ENCODE peak calls at places on chromosomes 16 and 17, in nine cellular contexts. Z, H, N, J, U, I, M, P and R are unnamed samples.

GRCh38 chr16:17328971-17329370 is 141.8 kb downstream of the XYLT1 start:
- DNase-seq in P (no peak), M (peak), I (no peak), U (no peak), J (peak), N (no peak), H (no peak), Z (no peak), R (no peak)

GRCh38 chr17:1252203-1252608 is 18.0 kb upstream of the BHLHA9 start:
- DNase-seq in H (no peak), N (no peak), M (no peak), P (no peak), Z (no peak), U (no peak), I (no peak), J (peak), R (peak)

GRCh38 chr16:24442631-24443030 is 96.7 kb upstream of the RBBP6 start:
- DNase-seq in I (no peak), M (no peak), H (no peak), Z (no peak), P (no peak), U (no peak), N (no peak), J (no peak), R (no peak)

GRCh38 chr16:10923146-10923649 is 19.1 kb downstream of the DEXI start:
- DNase-seq in I (no peak), M (no peak), J (no peak), Z (no peak), U (no peak), H (no peak), P (no peak), N (no peak), R (no peak)

GRCh38 chr17:78414178-78415162 is 36.0 kb downstream of the PGS1 start:
- DNase-seq in I (no peak), H (peak), N (no peak), U (peak), M (no peak), Z (no peak), J (no peak), P (peak), R (no peak)

GRCh38 chr16:53504161-53504663 is 1.2 kb upstream of the AKTIP start:
- DNase-seq in J (peak), Z (peak), I (no peak), H (peak), M (peak), P (no peak), N (no peak), U (peak), R (no peak)

GRCh38 chr17:31696184-31696602 is 162.9 kb downstream of the COPRS start:
- DNase-seq in N (peak), J (peak), I (no peak), P (no peak), M (peak), Z (peak), U (peak), H (no peak), R (no peak)

GRCh38 chr16:8660841-8661301 is 13.5 kb upstream of the ABAT start:
- DNase-seq in J (peak), P (no peak), H (peak), N (peak), Z (peak), M (peak), U (peak), I (peak), R (no peak)

GRCh38 chr17:44222112-44222869 is 2.8 kb upstream of the UBTF start:
- DNase-seq in N (no peak), I (peak), H (peak), U (peak), M (peak), Z (peak), J (peak), P (peak), R (no peak)

GRCh38 chr16:72722552-72722951 is 325.4 kb downstream of the ZFHX3 start:
- DNase-seq in P (no peak), U (no peak), J (no peak), N (no peak), I (no peak), H (no peak), M (no peak), Z (no peak), R (no peak)

GRCh38 chr17:58269557-58270291 is 11.0 kb downstream of the MPO start:
- DNase-seq in M (no peak), I (no peak), N (no peak), H (no peak), Z (no peak), P (no peak), U (no peak), J (no peak), R (no peak)

GRCh38 chr16:87495578-87495977 is 2.8 kb upstream of the ZCCHC14 start:
- DNase-seq in M (no peak), H (no peak), Z (no peak), J (no peak), P (no peak), U (no peak), I (no peak), N (no peak), R (no peak)

GRCh38 chr16:14501331-14502255 is 128.5 kb downstream of the PARN start:
- DNase-seq in P (peak), J (peak), I (peak), U (peak), H (no peak), Z (peak), M (peak), N (peak), R (peak)

GRCh38 chr17:45668316-45668715 is 115.8 kb upstream of the CRHR1 start:
- DNase-seq in I (no peak), P (no peak), N (no peak), M (no peak), Z (no peak), U (no peak), J (no peak), H (no peak), R (no peak)

GRCh38 chr17:29549169-29549935 is 17.5 kb downstream of the ABHD15 start:
- DNase-seq in P (no peak), J (no peak), N (no peak), H (no peak), M (peak), I (no peak), Z (peak), U (no peak), R (no peak)

GRCh38 chr17:74259667-74260524 is 14.1 kb upstream of the DNAI2 start:
- DNase-seq in Z (no peak), U (no peak), P (no peak), J (no peak), H (no peak), M (no peak), N (no peak), I (no peak), R (no peak)

GRCh38 chr17:42744806-42745617 is at the start of gene EZH1:
- DNase-seq in N (peak), M (peak), P (peak), I (peak), Z (peak), U (peak), J (peak), H (peak), R (peak)

GRCh38 chr16:85986931-85987749 is 88.2 kb downstream of the IRF8 start:
- DNase-seq in H (peak), I (no peak), U (no peak), M (no peak), J (peak), N (no peak), Z (no peak), P (no peak), R (no peak)

GRCh38 chr16:2224183-2224486 is 744 bp downstream of the E4F1 start:
- DNase-seq in P (no peak), H (no peak), Z (peak), I (no peak), U (no peak), N (no peak), M (peak), J (no peak), R (no peak)

GRCh38 chr16:83040174-83040573 is 413.4 kb downstream of the CDH13 start:
- DNase-seq in N (peak), J (no peak), H (no peak), I (no peak), M (peak), U (no peak), Z (peak), P (no peak), R (no peak)

GRCh38 chr17:40121191-40121885 is 433 bp upstream of the MSL1 start:
- DNase-seq in M (peak), N (no peak), U (peak), Z (peak), I (peak), P (peak), J (peak), H (no peak), R (no peak)

DNA sequence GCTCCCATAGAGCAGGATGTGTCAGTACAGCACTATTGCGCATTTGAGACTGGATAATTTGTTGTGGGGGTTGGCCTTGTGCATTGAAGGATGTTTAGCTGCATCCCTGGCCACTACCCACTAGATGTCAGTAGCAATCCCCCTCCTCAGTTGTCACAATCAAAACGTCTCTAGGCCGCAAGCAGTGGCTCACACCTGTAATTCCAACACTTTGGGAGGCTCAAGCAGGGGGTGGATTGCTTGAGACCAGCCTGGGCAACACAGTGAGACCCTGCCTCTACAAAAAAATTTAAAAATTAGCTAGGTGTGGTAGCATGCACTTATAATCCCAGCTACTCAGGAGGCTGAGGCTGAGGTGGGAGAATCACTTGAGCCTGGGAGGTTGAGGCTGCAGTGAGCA is 48.4 kb downstream of the CENPV start:
- DNase-seq in U (no peak), Z (peak), H (no peak), N (no peak), M (peak), I (no peak), P (no peak), J (no peak), R (no peak)
- TF ChIP-seq CTCF in U (peak), Z (peak), H (peak), N (peak), M (peak), I (peak), P (no peak), J (no peak), R (no peak)

GRCh38 chr17:48642059-48642842 is 16.1 kb upstream of the HOXB9 start:
- DNase-seq in Z (no peak), N (no peak), J (peak), U (no peak), M (no peak), I (peak), P (peak), H (no peak), R (no peak)
- TF ChIP-seq CTCF in Z (no peak), N (no peak), J (no peak), U (no peak), M (no peak), I (peak), P (no peak), H (no peak), R (no peak)

GRCh38 chr16:56281256-56281805 is 90.0 kb downstream of the GNAO1 start:
- DNase-seq in J (no peak), P (no peak), N (no peak), Z (peak), H (no peak), U (no peak), M (no peak), I (peak), R (no peak)
- TF ChIP-seq CTCF in J (no peak), P (no peak), N (peak), Z (peak), H (no peak), U (no peak), M (peak), I (peak), R (no peak)

GRCh38 chr16:30023586-30023985 is 588 bp downstream of the C16orf92 start:
- DNase-seq in J (no peak), N (no peak), P (peak), U (no peak), I (no peak), M (no peak), Z (no peak), H (no peak), R (no peak)
- TF ChIP-seq CTCF in J (no peak), N (no peak), P (no peak), U (no peak), I (no peak), M (no peak), Z (no peak), H (no peak), R (no peak)

GRCh38 chr17:3551189-3551588 is 6.4 kb downstream of the TRPV3 start:
- DNase-seq in M (no peak), Z (no peak), J (peak), I (no peak), N (no peak), P (no peak), H (no peak), U (no peak), R (no peak)
- TF ChIP-seq CTCF in M (no peak), Z (peak), J (no peak), I (no peak), N (peak), P (no peak), H (no peak), U (no peak), R (no peak)

DNA sequence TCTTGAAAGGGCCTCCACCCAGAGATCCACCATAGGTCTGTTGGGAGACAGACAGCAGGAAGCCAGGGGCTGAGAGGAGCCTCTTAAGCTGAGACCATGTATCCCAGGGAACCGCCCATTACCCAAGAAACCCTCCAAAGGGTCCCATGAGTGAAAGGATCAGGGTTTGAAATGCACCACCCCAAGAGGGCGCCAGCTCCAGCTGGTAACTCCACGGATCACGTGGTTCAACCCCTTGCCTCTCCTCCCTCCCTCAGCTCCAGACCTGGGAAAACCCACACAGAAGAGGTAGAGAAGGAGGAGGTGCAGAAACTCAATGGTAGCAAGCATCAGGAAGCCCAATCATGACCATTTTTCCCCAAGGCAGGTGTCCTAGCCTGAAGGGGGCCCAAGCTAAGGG is 148.7 kb downstream of the AIPL1 start:
- DNase-seq in N (no peak), I (no peak), Z (no peak), P (no peak), M (no peak), J (no peak), U (no peak), H (no peak), R (no peak)
- TF ChIP-seq CTCF in N (no peak), I (no peak), Z (no peak), P (no peak), M (no peak), J (no peak), U (no peak), H (no peak), R (no peak)